ENCODE peak calls at places on chromosomes 2 and 18, in seven cellular contexts. One of them, this sample, is unnamed.

GRCh38 chr2:23697256-23697655 is 229.7 kb downstream of the ATAD2B start:
- DNase-seq in RPMI8226: no peak
- DNase-seq in activated naive CD4-positive, alpha-beta T cell treated with anti-CD3 and anti-CD28 coated beads for 36 hours: no peak
- DNase-seq in naive thymus-derived CD8-positive, alpha-beta T cell: no peak
- DNase-seq in SJSA1: no peak
- DNase-seq in AG20443: no peak
- DNase-seq in colonic mucosa: no peak
- DNase-seq in this sample: no peak

GRCh38 chr2:158741631-158742030 is 53.5 kb upstream of the DAPL1 start:
- DNase-seq in RPMI8226: no peak
- DNase-seq in activated naive CD4-positive, alpha-beta T cell treated with anti-CD3 and anti-CD28 coated beads for 36 hours: no peak
- DNase-seq in naive thymus-derived CD8-positive, alpha-beta T cell: no peak
- DNase-seq in SJSA1: no peak
- DNase-seq in AG20443: no peak
- DNase-seq in colonic mucosa: no peak
- DNase-seq in this sample: no peak

GRCh38 chr2:152740743-152741328 is 22.4 kb downstream of the ARL6IP6 start:
- DNase-seq in RPMI8226: peak
- DNase-seq in activated naive CD4-positive, alpha-beta T cell treated with anti-CD3 and anti-CD28 coated beads for 36 hours: no peak
- DNase-seq in naive thymus-derived CD8-positive, alpha-beta T cell: no peak
- DNase-seq in SJSA1: peak
- DNase-seq in AG20443: peak
- DNase-seq in colonic mucosa: no peak
- DNase-seq in this sample: peak

GRCh38 chr18:3839481-3840075 is 389.6 kb downstream of the TGIF1 start:
- DNase-seq in RPMI8226: no peak
- DNase-seq in activated naive CD4-positive, alpha-beta T cell treated with anti-CD3 and anti-CD28 coated beads for 36 hours: no peak
- DNase-seq in naive thymus-derived CD8-positive, alpha-beta T cell: no peak
- DNase-seq in SJSA1: no peak
- DNase-seq in AG20443: no peak
- DNase-seq in colonic mucosa: no peak
- DNase-seq in this sample: no peak

GRCh38 chr2:109339519-109339991 is 210.6 kb downstream of the SH3RF3 start:
- DNase-seq in RPMI8226: no peak
- DNase-seq in activated naive CD4-positive, alpha-beta T cell treated with anti-CD3 and anti-CD28 coated beads for 36 hours: no peak
- DNase-seq in naive thymus-derived CD8-positive, alpha-beta T cell: no peak
- DNase-seq in SJSA1: peak
- DNase-seq in AG20443: peak
- DNase-seq in colonic mucosa: no peak
- DNase-seq in this sample: no peak

GRCh38 chr18:12742453-12742852 is 39.6 kb downstream of the PSMG2 start:
- DNase-seq in RPMI8226: no peak
- DNase-seq in activated naive CD4-positive, alpha-beta T cell treated with anti-CD3 and anti-CD28 coated beads for 36 hours: no peak
- DNase-seq in naive thymus-derived CD8-positive, alpha-beta T cell: no peak
- DNase-seq in SJSA1: peak
- DNase-seq in AG20443: no peak
- DNase-seq in colonic mucosa: no peak
- DNase-seq in this sample: no peak

GRCh38 chr2:200929334-200930249 is 33.9 kb downstream of the ORC2 start:
- DNase-seq in RPMI8226: no peak
- DNase-seq in activated naive CD4-positive, alpha-beta T cell treated with anti-CD3 and anti-CD28 coated beads for 36 hours: peak
- DNase-seq in naive thymus-derived CD8-positive, alpha-beta T cell: no peak
- DNase-seq in SJSA1: peak
- DNase-seq in AG20443: no peak
- DNase-seq in colonic mucosa: no peak
- DNase-seq in this sample: no peak

GRCh38 chr2:25760319-25760718 is 86.9 kb upstream of the DTNB start:
- DNase-seq in RPMI8226: no peak
- DNase-seq in activated naive CD4-positive, alpha-beta T cell treated with anti-CD3 and anti-CD28 coated beads for 36 hours: no peak
- DNase-seq in naive thymus-derived CD8-positive, alpha-beta T cell: no peak
- DNase-seq in SJSA1: no peak
- DNase-seq in AG20443: no peak
- DNase-seq in colonic mucosa: no peak
- DNase-seq in this sample: no peak

GRCh38 chr18:3466051-3466450 is 16.1 kb downstream of the TGIF1 start:
- DNase-seq in RPMI8226: no peak
- DNase-seq in activated naive CD4-positive, alpha-beta T cell treated with anti-CD3 and anti-CD28 coated beads for 36 hours: no peak
- DNase-seq in naive thymus-derived CD8-positive, alpha-beta T cell: no peak
- DNase-seq in SJSA1: no peak
- DNase-seq in AG20443: peak
- DNase-seq in colonic mucosa: no peak
- DNase-seq in this sample: no peak

GRCh38 chr18:5015213-5015612 is 181.8 kb downstream of the AKAIN1 start:
- DNase-seq in RPMI8226: no peak
- DNase-seq in activated naive CD4-positive, alpha-beta T cell treated with anti-CD3 and anti-CD28 coated beads for 36 hours: no peak
- DNase-seq in naive thymus-derived CD8-positive, alpha-beta T cell: no peak
- DNase-seq in SJSA1: no peak
- DNase-seq in AG20443: no peak
- DNase-seq in colonic mucosa: no peak
- DNase-seq in this sample: no peak

GRCh38 chr2:241762933-241763369 is 13.7 kb upstream of the GAL3ST2 start:
- DNase-seq in RPMI8226: no peak
- DNase-seq in activated naive CD4-positive, alpha-beta T cell treated with anti-CD3 and anti-CD28 coated beads for 36 hours: no peak
- DNase-seq in naive thymus-derived CD8-positive, alpha-beta T cell: no peak
- DNase-seq in SJSA1: no peak
- DNase-seq in AG20443: no peak
- DNase-seq in colonic mucosa: no peak
- DNase-seq in this sample: no peak

GRCh38 chr18:5424903-5425302 is 118.9 kb downstream of the EPB41L3 start:
- DNase-seq in RPMI8226: peak
- DNase-seq in activated naive CD4-positive, alpha-beta T cell treated with anti-CD3 and anti-CD28 coated beads for 36 hours: peak
- DNase-seq in naive thymus-derived CD8-positive, alpha-beta T cell: peak
- DNase-seq in SJSA1: no peak
- DNase-seq in AG20443: no peak
- DNase-seq in colonic mucosa: no peak
- DNase-seq in this sample: no peak

GRCh38 chr2:185567940-185568339 is 170.7 kb upstream of the FSIP2 start:
- DNase-seq in RPMI8226: no peak
- DNase-seq in activated naive CD4-positive, alpha-beta T cell treated with anti-CD3 and anti-CD28 coated beads for 36 hours: no peak
- DNase-seq in naive thymus-derived CD8-positive, alpha-beta T cell: no peak
- DNase-seq in SJSA1: no peak
- DNase-seq in AG20443: no peak
- DNase-seq in colonic mucosa: no peak
- DNase-seq in this sample: no peak

GRCh38 chr2:238108423-238109201 is 8.5 kb downstream of the ESPNL start:
- DNase-seq in RPMI8226: peak
- DNase-seq in activated naive CD4-positive, alpha-beta T cell treated with anti-CD3 and anti-CD28 coated beads for 36 hours: peak
- DNase-seq in naive thymus-derived CD8-positive, alpha-beta T cell: no peak
- DNase-seq in SJSA1: no peak
- DNase-seq in AG20443: no peak
- DNase-seq in colonic mucosa: no peak
- DNase-seq in this sample: no peak

GRCh38 chr2:230411484-230412368 is 4.3 kb upstream of the SP100 start:
- DNase-seq in RPMI8226: peak
- DNase-seq in activated naive CD4-positive, alpha-beta T cell treated with anti-CD3 and anti-CD28 coated beads for 36 hours: peak
- DNase-seq in naive thymus-derived CD8-positive, alpha-beta T cell: peak
- DNase-seq in SJSA1: peak
- DNase-seq in AG20443: peak
- DNase-seq in colonic mucosa: peak
- DNase-seq in this sample: no peak

GRCh38 chr2:200604571-200605255 is 18.9 kb downstream of the AOX1 start:
- DNase-seq in RPMI8226: no peak
- DNase-seq in activated naive CD4-positive, alpha-beta T cell treated with anti-CD3 and anti-CD28 coated beads for 36 hours: no peak
- DNase-seq in naive thymus-derived CD8-positive, alpha-beta T cell: no peak
- DNase-seq in SJSA1: no peak
- DNase-seq in AG20443: no peak
- DNase-seq in colonic mucosa: no peak
- DNase-seq in this sample: no peak

GRCh38 chr18:13216732-13217465 is 1.7 kb upstream of the LDLRAD4 start:
- DNase-seq in RPMI8226: peak
- DNase-seq in activated naive CD4-positive, alpha-beta T cell treated with anti-CD3 and anti-CD28 coated beads for 36 hours: peak
- DNase-seq in naive thymus-derived CD8-positive, alpha-beta T cell: peak
- DNase-seq in SJSA1: no peak
- DNase-seq in AG20443: peak
- DNase-seq in colonic mucosa: peak
- DNase-seq in this sample: no peak

GRCh38 chr18:58051765-58052460 is 7.9 kb downstream of the NEDD4L start:
- DNase-seq in RPMI8226: peak
- DNase-seq in activated naive CD4-positive, alpha-beta T cell treated with anti-CD3 and anti-CD28 coated beads for 36 hours: no peak
- DNase-seq in naive thymus-derived CD8-positive, alpha-beta T cell: no peak
- DNase-seq in SJSA1: peak
- DNase-seq in AG20443: peak
- DNase-seq in colonic mucosa: no peak
- DNase-seq in this sample: no peak

GRCh38 chr18:1075310-1075709 is 170.6 kb downstream of the ADCYAP1 start:
- DNase-seq in RPMI8226: no peak
- DNase-seq in activated naive CD4-positive, alpha-beta T cell treated with anti-CD3 and anti-CD28 coated beads for 36 hours: no peak
- DNase-seq in naive thymus-derived CD8-positive, alpha-beta T cell: no peak
- DNase-seq in SJSA1: no peak
- DNase-seq in AG20443: no peak
- DNase-seq in colonic mucosa: no peak
- DNase-seq in this sample: peak

GRCh38 chr2:105953942-105954341 is 209.2 kb downstream of the NCK2 start:
- DNase-seq in RPMI8226: no peak
- DNase-seq in activated naive CD4-positive, alpha-beta T cell treated with anti-CD3 and anti-CD28 coated beads for 36 hours: no peak
- DNase-seq in naive thymus-derived CD8-positive, alpha-beta T cell: no peak
- DNase-seq in SJSA1: no peak
- DNase-seq in AG20443: no peak
- DNase-seq in colonic mucosa: no peak
- DNase-seq in this sample: no peak

GRCh38 chr2:8645176-8645831 is 36.6 kb upstream of the ID2 start:
- DNase-seq in RPMI8226: no peak
- DNase-seq in activated naive CD4-positive, alpha-beta T cell treated with anti-CD3 and anti-CD28 coated beads for 36 hours: no peak
- DNase-seq in naive thymus-derived CD8-positive, alpha-beta T cell: no peak
- DNase-seq in SJSA1: no peak
- DNase-seq in AG20443: no peak
- DNase-seq in colonic mucosa: no peak
- DNase-seq in this sample: no peak

GRCh38 chr2:187165936-187166335 is 282.1 kb downstream of the CALCRL start:
- DNase-seq in RPMI8226: no peak
- DNase-seq in activated naive CD4-positive, alpha-beta T cell treated with anti-CD3 and anti-CD28 coated beads for 36 hours: no peak
- DNase-seq in naive thymus-derived CD8-positive, alpha-beta T cell: no peak
- DNase-seq in SJSA1: no peak
- DNase-seq in AG20443: no peak
- DNase-seq in colonic mucosa: no peak
- DNase-seq in this sample: no peak

GRCh38 chr2:65059071-65059470 is 2.9 kb downstream of the CEP68 start:
- DNase-seq in RPMI8226: no peak
- DNase-seq in activated naive CD4-positive, alpha-beta T cell treated with anti-CD3 and anti-CD28 coated beads for 36 hours: no peak
- DNase-seq in naive thymus-derived CD8-positive, alpha-beta T cell: no peak
- DNase-seq in SJSA1: no peak
- DNase-seq in AG20443: no peak
- DNase-seq in colonic mucosa: no peak
- DNase-seq in this sample: no peak

GRCh38 chr2:96933528-96933927 is 52.9 kb downstream of the FAM178B start:
- DNase-seq in RPMI8226: no peak
- DNase-seq in activated naive CD4-positive, alpha-beta T cell treated with anti-CD3 and anti-CD28 coated beads for 36 hours: no peak
- DNase-seq in naive thymus-derived CD8-positive, alpha-beta T cell: no peak
- DNase-seq in SJSA1: no peak
- DNase-seq in AG20443: no peak
- DNase-seq in colonic mucosa: no peak
- DNase-seq in this sample: peak

GRCh38 chr2:84946204-84947009 is 24.6 kb upstream of the KCMF1 start:
- DNase-seq in RPMI8226: peak
- DNase-seq in activated naive CD4-positive, alpha-beta T cell treated with anti-CD3 and anti-CD28 coated beads for 36 hours: peak
- DNase-seq in naive thymus-derived CD8-positive, alpha-beta T cell: peak
- DNase-seq in SJSA1: peak
- DNase-seq in AG20443: peak
- DNase-seq in colonic mucosa: peak
- DNase-seq in this sample: no peak

GRCh38 chr2:120559401-120559800 is 176.3 kb upstream of the GLI2 start:
- DNase-seq in RPMI8226: no peak
- DNase-seq in activated naive CD4-positive, alpha-beta T cell treated with anti-CD3 and anti-CD28 coated beads for 36 hours: no peak
- DNase-seq in naive thymus-derived CD8-positive, alpha-beta T cell: no peak
- DNase-seq in SJSA1: peak
- DNase-seq in AG20443: peak
- DNase-seq in colonic mucosa: no peak
- DNase-seq in this sample: no peak

GRCh38 chr18:30094556-30094955 is 948.0 kb downstream of the DSC3 start:
- DNase-seq in RPMI8226: no peak
- DNase-seq in activated naive CD4-positive, alpha-beta T cell treated with anti-CD3 and anti-CD28 coated beads for 36 hours: no peak
- DNase-seq in naive thymus-derived CD8-positive, alpha-beta T cell: no peak
- DNase-seq in SJSA1: no peak
- DNase-seq in AG20443: no peak
- DNase-seq in colonic mucosa: no peak
- DNase-seq in this sample: no peak

GRCh38 chr2:84827978-84828575 is 52.8 kb downstream of the TRABD2A start:
- DNase-seq in RPMI8226: no peak
- DNase-seq in activated naive CD4-positive, alpha-beta T cell treated with anti-CD3 and anti-CD28 coated beads for 36 hours: no peak
- DNase-seq in naive thymus-derived CD8-positive, alpha-beta T cell: no peak
- DNase-seq in SJSA1: no peak
- DNase-seq in AG20443: no peak
- DNase-seq in colonic mucosa: no peak
- DNase-seq in this sample: no peak

GRCh38 chr2:235669269-235669831 is 175.5 kb downstream of the AGAP1 start:
- DNase-seq in RPMI8226: no peak
- DNase-seq in activated naive CD4-positive, alpha-beta T cell treated with anti-CD3 and anti-CD28 coated beads for 36 hours: peak
- DNase-seq in naive thymus-derived CD8-positive, alpha-beta T cell: no peak
- DNase-seq in SJSA1: peak
- DNase-seq in AG20443: peak
- DNase-seq in colonic mucosa: peak
- DNase-seq in this sample: no peak

GRCh38 chr18:45548614-45549013 is 66.7 kb upstream of the SLC14A2 start:
- DNase-seq in RPMI8226: no peak
- DNase-seq in activated naive CD4-positive, alpha-beta T cell treated with anti-CD3 and anti-CD28 coated beads for 36 hours: no peak
- DNase-seq in naive thymus-derived CD8-positive, alpha-beta T cell: no peak
- DNase-seq in SJSA1: no peak
- DNase-seq in AG20443: no peak
- DNase-seq in colonic mucosa: no peak
- DNase-seq in this sample: no peak

GRCh38 chr2:135473567-135473966 is 57.5 kb downstream of the ZRANB3 start:
- DNase-seq in RPMI8226: peak
- DNase-seq in activated naive CD4-positive, alpha-beta T cell treated with anti-CD3 and anti-CD28 coated beads for 36 hours: peak
- DNase-seq in naive thymus-derived CD8-positive, alpha-beta T cell: peak
- DNase-seq in SJSA1: peak
- DNase-seq in AG20443: peak
- DNase-seq in colonic mucosa: no peak
- DNase-seq in this sample: no peak

This sample was measured in NCI-H2081 treated with DMSO at 0.1 percent for 48 hours.